ENCODE peak calls at places on chromosomes 1 and 21, in six cellular contexts. I is cardiac muscle cell; N is CD4-positive, CD25-positive, alpha-beta regulatory T cell; W is esophagus squamous epithelium; Y is MM.1S; V is esophagus muscularis mucosa. X is an unnamed sample. For H3K4me1, the result is how much of the 10 kb centered on the place peaks cover.

GRCh38 chr1:63773815-63774616 is at the start of gene ROR1:
- DNase-seq in I (peak), N (no peak), W (no peak), Y (peak), V (peak), X (peak)

GRCh38 chr1:23035823-23036452 is 16.7 kb downstream of the KDM1A start:
- DNase-seq in I (no peak), N (no peak), W (no peak), Y (no peak), V (no peak), X (no peak)

GRCh38 chr1:8211620-8212442 is 106.1 kb upstream of the SLC45A1 start:
- DNase-seq in I (no peak), N (no peak), W (no peak), Y (no peak), V (no peak), X (no peak)

GRCh38 chr1:45246760-45247159 is 40.4 kb upstream of the ZSWIM5 start:
- DNase-seq in I (no peak), N (no peak), W (no peak), Y (no peak), V (no peak), X (no peak)

GRCh38 chr1:229108598-229109201 is 162.2 kb upstream of the RAB4A start:
- DNase-seq in I (no peak), N (no peak), W (no peak), Y (no peak), V (no peak), X (no peak)

GRCh38 chr1:111366256-111366655 is 61.3 kb downstream of the OVGP1 start:
- DNase-seq in I (no peak), N (no peak), W (no peak), Y (no peak), V (no peak), X (no peak)

GRCh38 chr1:114668373-114668772 is 1.5 kb downstream of the DENND2C start:
- DNase-seq in I (no peak), N (no peak), W (no peak), Y (peak), V (no peak), X (no peak)

GRCh38 chr1:39898648-39899603 is 2.8 kb downstream of the MYCL start:
- DNase-seq in I (peak), N (no peak), W (no peak), Y (no peak), V (no peak), X (no peak)

GRCh38 chr1:231390071-231390470 is 32.0 kb downstream of the EGLN1 start:
- DNase-seq in I (no peak), N (no peak), W (no peak), Y (no peak), V (no peak), X (no peak)

GRCh38 chr1:71303617-71304041 is 222.8 kb upstream of the ZRANB2 start:
- DNase-seq in I (no peak), N (no peak), W (no peak), Y (no peak), V (no peak), X (no peak)

GRCh38 chr1:53086504-53087070 is 24.6 kb downstream of the PODN start:
- DNase-seq in I (peak), N (no peak), W (no peak), Y (no peak), V (no peak), X (no peak)

GRCh38 chr1:211068976-211069375 is 65.0 kb downstream of the KCNH1 start:
- DNase-seq in I (no peak), N (no peak), W (no peak), Y (no peak), V (peak), X (no peak)

GRCh38 chr21:28111151-28111619 is 881.5 kb downstream of the LTN1 start:
- DNase-seq in I (peak), N (no peak), W (no peak), Y (no peak), V (no peak), X (no peak)

GRCh38 chr1:179816196-179816960 is 61.2 kb downstream of the TOR1AIP2 start:
- DNase-seq in I (no peak), N (no peak), W (no peak), Y (no peak), V (no peak), X (no peak)

GRCh38 chr1:156836041-156836654 is 19.5 kb upstream of the SH2D2A start:
- DNase-seq in I (no peak), N (peak), W (no peak), Y (no peak), V (no peak), X (no peak)

GRCh38 chr1:213931804-213932203 is 56.0 kb upstream of the PROX1 start:
- DNase-seq in I (peak), N (no peak), W (no peak), Y (no peak), V (peak), X (no peak)

GRCh38 chr1:81109038-81109437 is 691.7 kb upstream of the ADGRL2 start:
- DNase-seq in I (no peak), N (no peak), W (no peak), Y (no peak), V (no peak), X (no peak)

GRCh38 chr1:180160362-180160761 is 5.7 kb downstream of the QSOX1 start:
- DNase-seq in I (no peak), N (no peak), W (no peak), Y (no peak), V (no peak), X (no peak)

GRCh38 chr21:37429356-37429755 is 62.8 kb downstream of the DYRK1A start:
- DNase-seq in I (no peak), N (no peak), W (no peak), Y (no peak), V (no peak), X (no peak)

GRCh38 chr1:62613890-62614289 is 16.6 kb downstream of the ANGPTL3 start:
- DNase-seq in I (no peak), N (no peak), W (no peak), Y (no peak), V (no peak), X (no peak)

GRCh38 chr1:3702990-3703728 is 49.1 kb upstream of the CCDC27 start:
- DNase-seq in I (no peak), N (no peak), W (no peak), Y (no peak), V (no peak), X (no peak)

GRCh38 chr1:181347495-181348390 is 135.6 kb upstream of the CACNA1E start:
- DNase-seq in I (no peak), N (no peak), W (no peak), Y (no peak), V (no peak), X (no peak)

GRCh38 chr21:46394819-46395152 is 63.9 kb upstream of the DIP2A start:
- DNase-seq in I (no peak), N (no peak), W (no peak), Y (no peak), V (no peak), X (no peak)

GRCh38 chr1:48917901-48918603 is 141.4 kb upstream of the BEND5 start:
- DNase-seq in I (no peak), N (no peak), W (no peak), Y (no peak), V (no peak), X (no peak)

GRCh38 chr1:230327892-230328284 is 98.2 kb downstream of the PGBD5 start:
- DNase-seq in I (no peak), N (no peak), W (no peak), Y (no peak), V (no peak), X (no peak)

GRCh38 chr1:76961181-76961580 is 93.9 kb downstream of the ST6GALNAC5 start:
- DNase-seq in I (no peak), N (no peak), W (no peak), Y (no peak), V (no peak), X (no peak)

GRCh38 chr1:100100202-100100601 is 32.5 kb downstream of the SASS6 start:
- DNase-seq in I (no peak), N (no peak), W (no peak), Y (no peak), V (no peak), X (no peak)

GRCh38 chr1:115086176-115086830 is 3.0 kb downstream of the TSPAN2 start:
- DNase-seq in I (no peak), N (no peak), W (no peak), Y (no peak), V (no peak), X (no peak)

GRCh38 chr1:156658496-156658895 is 16.6 kb downstream of the BCAN start:
- DNase-seq in I (no peak), N (no peak), W (no peak), Y (no peak), V (no peak), X (no peak)

GRCh38 chr1:41658444-41659158 is 174.1 kb upstream of the EDN2 start:
- DNase-seq in I (peak), N (no peak), W (no peak), Y (no peak), V (no peak), X (no peak)

GRCh38 chr1:7441442-7441841 is 329.7 kb upstream of the VAMP3 start:
- DNase-seq in I (no peak), N (no peak), W (no peak), Y (no peak), V (no peak), X (no peak)

GRCh38 chr1:58922302-58923089 is 138.6 kb upstream of the JUN start:
- DNase-seq in I (peak), N (peak), W (no peak), Y (peak), V (peak), X (peak)

GRCh38 chr1:75785320-75785963 is 614 bp upstream of the RABGGTB start:
- DNase-seq in I (no peak), N (no peak), W (no peak), Y (no peak), V (no peak), X (no peak)

DNA sequence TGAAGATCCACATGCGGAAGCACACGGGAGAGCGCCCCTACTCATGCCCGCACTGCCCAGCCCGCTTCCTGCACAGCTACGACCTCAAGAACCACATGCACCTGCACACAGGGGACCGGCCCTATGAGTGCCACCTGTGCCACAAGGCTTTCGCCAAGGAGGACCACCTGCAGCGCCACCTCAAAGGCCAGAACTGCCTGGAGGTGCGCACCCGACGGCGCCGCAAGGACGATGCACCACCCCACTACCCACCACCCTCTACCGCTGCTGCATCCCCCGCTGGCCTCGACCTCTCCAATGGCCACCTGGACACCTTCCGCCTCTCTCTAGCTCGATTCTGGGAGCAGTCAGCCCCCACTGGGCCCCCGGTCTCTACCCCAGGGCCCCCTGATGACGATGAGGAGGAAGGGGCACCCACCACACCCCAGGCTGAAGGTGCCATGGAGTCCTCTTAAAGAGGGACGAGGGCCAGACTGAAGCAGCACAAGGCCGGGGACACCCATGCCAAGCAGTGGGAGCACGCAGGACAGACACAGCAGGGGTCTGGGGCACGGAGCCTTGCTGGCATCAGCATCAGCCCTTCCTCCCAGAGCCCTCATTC is 13.7 kb downstream of the ZBTB7B start:
- DNase-seq in I (no peak), N (peak), W (no peak), Y (peak), V (no peak), X (no peak)
- H3K27ac ChIP-seq in I (no peak), N (peak), W (peak), Y (peak), V (peak), X (peak)

GRCh38 chr1:225445644-225446297 is 17.9 kb upstream of the LBR start:
- DNase-seq in I (no peak), N (no peak), W (no peak), Y (no peak), V (no peak), X (peak)
- H3K4me1 ChIP-seq in I (under half), N (half or more), W (half or more), Y (under half), V (half or more), X (half or more)

DNA sequence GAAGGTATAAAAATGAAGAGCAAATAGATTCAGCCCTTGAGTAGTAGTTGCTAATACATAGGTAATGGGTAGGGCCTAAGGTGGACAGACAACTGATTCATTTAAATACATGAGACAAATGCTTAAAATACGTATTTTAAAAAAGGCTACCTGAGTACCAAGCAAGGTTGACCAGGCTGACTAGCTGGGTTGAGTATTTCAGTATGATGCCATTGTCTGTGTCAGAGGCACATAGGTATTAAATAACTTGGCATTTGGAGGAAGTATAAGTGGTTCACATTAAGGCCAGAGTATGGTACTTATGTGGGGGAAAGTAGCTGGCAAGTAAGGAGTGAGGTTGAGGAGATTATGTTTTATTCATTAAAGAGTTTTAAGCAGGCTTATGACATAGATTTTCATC is 19.4 kb downstream of the NEK7 start:
- DNase-seq in I (no peak), N (no peak), W (no peak), Y (no peak), V (no peak), X (no peak)
- H3K4me3 ChIP-seq in I (no peak), N (peak), W (no peak), Y (no peak), V (no peak), X (peak)

GRCh38 chr1:35287807-35288640 is 19.5 kb downstream of the ZMYM4 start:
- DNase-seq in I (no peak), N (no peak), W (no peak), Y (no peak), V (no peak), X (no peak)

GRCh38 chr1:35290452-35290851 is 21.9 kb downstream of the ZMYM4 start:
- DNase-seq in I (no peak), N (no peak), W (no peak), Y (no peak), V (no peak), X (no peak)

GRCh38 chr1:35284852-35285251 is 16.3 kb downstream of the ZMYM4 start:
- DNase-seq in I (no peak), N (no peak), W (no peak), Y (no peak), V (no peak), X (no peak)

GRCh38 chr1:35288761-35289160 is 20.3 kb downstream of the ZMYM4 start:
- DNase-seq in I (no peak), N (no peak), W (no peak), Y (no peak), V (no peak), X (no peak)
- H3K27ac ChIP-seq in I (no peak), N (no peak), W (no peak), Y (no peak), V (no peak), X (no peak)

GRCh38 chr21:42671778-42672593 is 18.6 kb downstream of the PDE9A start:
- DNase-seq in I (no peak), N (no peak), W (no peak), Y (no peak), V (no peak), X (no peak)
- H3K4me1 ChIP-seq in I (under half), N (under half), W (under half), Y (under half), V (half or more), X (under half)

GRCh38 chr1:192550922-192551534 is 24.5 kb upstream of the RGS1 start:
- DNase-seq in I (no peak), N (no peak), W (no peak), Y (peak), V (no peak), X (no peak)
- H3K4me3 ChIP-seq in I (no peak), N (peak), W (no peak), Y (no peak), V (no peak), X (no peak)

GRCh38 chr1:107138767-107139445 is 1.9 kb upstream of the NTNG1 start:
- DNase-seq in I (no peak), N (no peak), W (no peak), Y (no peak), V (no peak), X (no peak)
- H3K27ac ChIP-seq in I (no peak), N (no peak), W (no peak), Y (no peak), V (no peak), X (no peak)

DNA sequence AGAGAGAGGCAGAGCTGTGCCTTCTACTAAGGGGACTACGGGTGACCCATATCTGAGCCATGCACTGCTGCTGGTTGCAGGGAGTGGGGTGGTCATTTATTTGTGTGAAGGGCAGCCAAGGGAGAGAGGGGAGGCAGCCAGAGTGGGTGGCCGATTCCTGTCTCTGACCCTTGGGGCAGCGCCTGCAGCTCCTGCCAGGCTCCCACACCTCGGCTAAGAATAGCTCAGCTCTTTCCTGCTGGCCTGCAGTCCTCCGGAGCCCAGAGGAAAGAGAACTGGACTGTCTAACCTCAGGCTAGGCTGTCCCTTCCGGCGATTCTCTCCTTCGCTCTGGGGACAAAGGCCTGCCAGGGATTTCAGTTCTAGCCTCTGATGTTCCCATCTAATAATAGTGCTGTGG is 11.6 kb upstream of the CD34 start:
- DNase-seq in I (peak), N (no peak), W (no peak), Y (no peak), V (peak), X (no peak)
- H3K4me1 ChIP-seq in I (under half), N (under half), W (half or more), Y (under half), V (half or more), X (under half)

X was measured in naive thymus-derived CD4-positive, alpha-beta T cell.